ENCODE peak calls at places on chromosome 11, in four cellular contexts. R is fibroblast of lung, K is A549, X is NCI-H1105 treated with DMSO at 0.1 percent for 48 hours. Z is an unnamed sample.

GRCh38 chr11:7610393-7610792 is 62.9 kb downstream of the CYB5R2 start:
- DNase-seq in X (no peak), K (no peak), R (no peak), Z (no peak)

GRCh38 chr11:62147545-62147944 is 23.7 kb downstream of the INCENP start:
- DNase-seq in K (no peak), R (no peak), X (no peak), Z (no peak)

GRCh38 chr11:12673601-12673923 is 659 bp upstream of the TEAD1 start:
- DNase-seq in X (no peak), K (no peak), R (no peak), Z (peak; percentile 36)

GRCh38 chr11:69891421-69892236 is 72.4 kb upstream of the FGF3 start:
- DNase-seq in K (no peak), R (peak; percentile 54), X (no peak), Z (no peak)

GRCh38 chr11:131917634-131918384 is 547.4 kb downstream of the NTM start:
- DNase-seq in K (no peak), X (no peak), R (no peak), Z (no peak)

GRCh38 chr11:68539370-68539769 is 78.8 kb downstream of the PPP6R3 start:
- DNase-seq in R (no peak), X (no peak), K (no peak), Z (no peak)

GRCh38 chr11:111532365-111532709 is 8.2 kb upstream of the LAYN start:
- DNase-seq in K (no peak), X (no peak), R (no peak), Z (no peak)

GRCh38 chr11:44507491-44507890 is 58.0 kb upstream of the CD82 start:
- DNase-seq in R (no peak), X (no peak), K (no peak), Z (no peak)

GRCh38 chr11:31449040-31449439 is 60.4 kb downstream of the IMMP1L start:
- DNase-seq in K (no peak), R (peak; percentile 5), X (no peak), Z (no peak)